ENCODE peak calls at places on chromosomes 2 and 18, in four cellular contexts. G, J, A and W are unnamed samples.

GRCh38 chr2:226910384-226910783 is 74.5 kb downstream of the RHBDD1 start:
- DNase-seq in G (no peak), J (no peak), A (no peak), W (no peak)

GRCh38 chr2:151523825-151524224 is 114.1 kb downstream of the RIF1 start:
- DNase-seq in G (no peak), J (no peak), A (no peak), W (peak; percentile 10)

GRCh38 chr2:52974127-52974526 is 793.5 kb upstream of the CHAC2 start:
- DNase-seq in G (no peak), J (no peak), A (no peak), W (no peak)

GRCh38 chr2:237996041-237996593 is 29.3 kb downstream of the UBE2F start:
- DNase-seq in G (no peak), J (no peak), A (peak; percentile 35), W (peak; percentile 75)

GRCh38 chr2:183868153-183868552 is 730.2 kb upstream of the ZNF804A start:
- DNase-seq in G (no peak), J (no peak), A (no peak), W (peak; percentile 78)

GRCh38 chr2:80068068-80068467 is 236.5 kb downstream of the LRRTM1 start:
- DNase-seq in G (no peak), J (no peak), A (no peak), W (no peak)

GRCh38 chr18:31303771-31304170 is 14.2 kb upstream of the DSG1 start:
- DNase-seq in G (no peak), J (no peak), A (no peak), W (no peak)

GRCh38 chr18:78696698-78697435 is 282.8 kb upstream of the SALL3 start:
- DNase-seq in G (no peak), J (no peak), A (no peak), W (no peak)

GRCh38 chr2:146240376-146240775 is 1604.5 kb upstream of the ACVR2A start:
- DNase-seq in G (no peak), J (no peak), A (no peak), W (no peak)

GRCh38 chr2:179991344-179991743 is 15.8 kb downstream of the CWC22 start:
- DNase-seq in G (no peak), J (no peak), A (no peak), W (peak; percentile 25)

GRCh38 chr2:20624884-20625485 is 25.9 kb downstream of the HS1BP3 start:
- DNase-seq in G (no peak), J (no peak), A (no peak), W (no peak)

GRCh38 chr2:194166818-194167217 is 1490.2 kb upstream of the SLC39A10 start:
- DNase-seq in G (no peak), J (no peak), A (no peak), W (no peak)

GRCh38 chr2:23359631-23360567 is 25.1 kb upstream of the KLHL29 start:
- DNase-seq in G (no peak), J (no peak), A (no peak), W (no peak)

GRCh38 chr18:2627821-2628276 is 27.7 kb upstream of the SMCHD1 start:
- DNase-seq in G (no peak), J (no peak), A (no peak), W (peak; percentile 27)

GRCh38 chr2:190755796-190756415 is 107.0 kb downstream of the NAB1 start:
- DNase-seq in G (no peak), J (no peak), A (no peak), W (no peak)

GRCh38 chr2:23843051-23843976 is 83.6 kb downstream of the ATAD2B start:
- DNase-seq in G (no peak), J (no peak), A (no peak), W (peak; percentile 21)

GRCh38 chr2:42878581-42878980 is 86.2 kb upstream of the HAAO start:
- DNase-seq in G (no peak), J (no peak), A (peak; percentile 55), W (no peak)

GRCh38 chr2:113275556-113276215 is 3.0 kb downstream of the PAX8 start:
- DNase-seq in G (no peak), J (no peak), A (no peak), W (no peak)

GRCh38 chr2:42835577-42836371 is 43.4 kb upstream of the HAAO start:
- DNase-seq in G (no peak), J (no peak), A (no peak), W (peak; percentile 98)

GRCh38 chr2:191571163-191571769 is 106.7 kb upstream of the NABP1 start:
- DNase-seq in G (no peak), J (no peak), A (no peak), W (peak; percentile 48)

GRCh38 chr18:48866028-48866733 is 84.6 kb downstream of the SMAD7 start:
- DNase-seq in G (no peak), J (no peak), A (no peak), W (peak; percentile 57)

GRCh38 chr2:101327863-101328394 is 19.4 kb upstream of the RNF149 start:
- DNase-seq in G (no peak), J (peak; percentile 47), A (no peak), W (no peak)

GRCh38 chr2:158009425-158009824 is 92.3 kb upstream of the UPP2 start:
- DNase-seq in G (no peak), J (no peak), A (no peak), W (no peak)

GRCh38 chr2:77099961-77100360 is 422.2 kb downstream of the LRRTM4 start:
- DNase-seq in G (no peak), J (no peak), A (no peak), W (no peak)

GRCh38 chr18:8081872-8082553 is 514.9 kb downstream of the PTPRM start:
- DNase-seq in G (no peak), J (no peak), A (no peak), W (no peak)

GRCh38 chr2:43210467-43211303 is 15.7 kb downstream of the ZFP36L2 start:
- DNase-seq in G (no peak), J (no peak), A (no peak), W (peak; percentile 29)

GRCh38 chr18:5604778-5605177 is 61.0 kb upstream of the EPB41L3 start:
- DNase-seq in G (no peak), J (no peak), A (no peak), W (no peak)

GRCh38 chr2:216733046-216733445 is 37.7 kb upstream of the IGFBP5 start:
- DNase-seq in G (no peak), J (no peak), A (no peak), W (no peak)

GRCh38 chr18:48987821-48988220 is 37.1 kb upstream of the SMAD7 start:
- DNase-seq in G (no peak), J (no peak), A (no peak), W (no peak)